ENCODE peak calls at places on chromosomes 6 and 20, in four cellular contexts. E is uterus, H is aorta, M is breast epithelium. N is an unnamed sample.

GRCh38 chr20:54194724-54195438 is 13.0 kb upstream of the PFDN4 start:
- DNase-seq in M (no peak), E (no peak), H (no peak), N (no peak)

GRCh38 chr20:44517454-44517853 is 4.4 kb downstream of the SERINC3 start:
- DNase-seq in M (no peak), E (no peak), H (no peak), N (no peak)

GRCh38 chr6:37783831-37784584 is 35.5 kb upstream of the ZFAND3 start:
- DNase-seq in H (no peak), M (no peak), E (peak; percentile 49), N (no peak)

GRCh38 chr6:169723991-169724553 is at the start of gene PHF10:
- DNase-seq in H (peak; percentile 55), E (peak; percentile 25), M (no peak), N (peak; percentile 40)

GRCh38 chr6:114085206-114085605 is 114.3 kb upstream of the HDAC2 start:
- DNase-seq in E (no peak), H (no peak), M (no peak), N (no peak)

GRCh38 chr6:107418118-107418517 is 41.2 kb downstream of the PDSS2 start:
- DNase-seq in M (no peak), H (no peak), E (no peak), N (no peak)

GRCh38 chr20:13261460-13262301 is 40.6 kb downstream of the ISM1 start:
- DNase-seq in M (no peak), H (peak; percentile 59), E (peak; percentile 35), N (no peak)

GRCh38 chr6:29723666-29724588 is 693 bp downstream of the HLA-F start:
- DNase-seq in M (peak; percentile 42), H (peak; percentile 68), E (peak; percentile 59), N (peak; percentile 89)

GRCh38 chr20:63062188-63063140 is 55.7 kb upstream of the BHLHE23 start:
- DNase-seq in H (peak; percentile 12), M (no peak), E (no peak), N (peak; percentile 49)

GRCh38 chr20:33291830-33292355 is 8.9 kb downstream of the BPIFB1 start:
- DNase-seq in E (no peak), H (no peak), M (no peak), N (peak; percentile 84)

GRCh38 chr6:56814802-56815201 is 140.1 kb upstream of the BEND6 start:
- DNase-seq in M (no peak), E (no peak), H (no peak), N (no peak)

GRCh38 chr6:17691925-17692538 is 14.7 kb downstream of the NUP153 start:
- DNase-seq in H (no peak), E (no peak), M (no peak), N (no peak)

GRCh38 chr6:88124925-88125557 is 41.1 kb downstream of the CNR1 start:
- DNase-seq in E (no peak), H (no peak), M (no peak), N (no peak)

GRCh38 chr6:132300323-132300949 is 100.8 kb downstream of the MOXD1 start:
- DNase-seq in M (no peak), E (no peak), H (no peak), N (no peak)

GRCh38 chr20:3932277-3933073 is 43.3 kb downstream of the PANK2 start:
- DNase-seq in H (no peak), M (no peak), E (no peak), N (no peak)

GRCh38 chr20:62198496-62198895 is 15.7 kb downstream of the MTG2 start:
- DNase-seq in H (peak; percentile 38), M (no peak), E (no peak), N (peak; percentile 61)

GRCh38 chr20:15158438-15158990 is 821.1 kb upstream of the FLRT3 start:
- DNase-seq in H (no peak), E (no peak), M (no peak), N (no peak)

GRCh38 chr20:61121661-61122060 is 130.4 kb upstream of the CDH4 start:
- DNase-seq in E (no peak), M (no peak), H (no peak), N (no peak)

GRCh38 chr6:31122803-31123706 is 2.8 kb upstream of the CDSN start:
- DNase-seq in M (peak; percentile 80), H (peak; percentile 91), E (peak; percentile 84), N (peak; percentile 90)

GRCh38 chr6:168372871-168373270 is 53.3 kb upstream of the DACT2 start:
- DNase-seq in H (no peak), E (no peak), M (no peak), N (no peak)

GRCh38 chr20:664151-664550 is 11.2 kb upstream of the SRXN1 start:
- DNase-seq in E (no peak), H (no peak), M (no peak), N (no peak)

GRCh38 chr20:56826971-56827645 is 198.0 kb downstream of the TFAP2C start:
- DNase-seq in H (no peak), E (peak; percentile 30), M (peak; percentile 53), N (no peak)

GRCh38 chr20:1524004-1524403 is 32.8 kb upstream of the SIRPB2 start:
- DNase-seq in E (no peak), H (no peak), M (no peak), N (no peak)

GRCh38 chr20:59958626-59959025 is 403 bp downstream of the CDH26 start:
- DNase-seq in M (no peak), H (no peak), E (no peak), N (no peak)

GRCh38 chr6:106591111-106591825 is 38.0 kb downstream of the RTN4IP1 start:
- DNase-seq in E (no peak), M (peak; percentile 41), H (peak; percentile 48), N (no peak)

GRCh38 chr20:47610247-47610944 is 108.7 kb downstream of the NCOA3 start:
- DNase-seq in H (peak; percentile 74), E (no peak), M (no peak), N (peak; percentile 46)

GRCh38 chr20:21053002-21053762 is 53.0 kb downstream of the LINC00237 start:
- DNase-seq in H (no peak), M (no peak), E (no peak), N (no peak)

GRCh38 chr6:73377225-73377624 is 7.5 kb upstream of the OOEP start:
- DNase-seq in E (no peak), M (no peak), H (no peak), N (no peak)

GRCh38 chr20:56343861-56344381 is 14.9 kb upstream of the FAM210B start:
- DNase-seq in H (no peak), M (no peak), E (peak; percentile 23), N (no peak)

GRCh38 chr6:111738631-111739030 is 133.0 kb upstream of the TRAF3IP2 start:
- DNase-seq in M (no peak), H (no peak), E (no peak), N (no peak)

GRCh38 chr20:53692465-53693067 is 98.9 kb upstream of the ZNF217 start:
- DNase-seq in E (peak; percentile 27), H (peak; percentile 76), M (no peak), N (no peak)

GRCh38 chr6:44629636-44630035 is 242.1 kb downstream of the CDC5L start:
- DNase-seq in E (no peak), M (no peak), H (no peak), N (no peak)

GRCh38 chr6:53922571-53922981 is 127.8 kb downstream of the LRRC1 start:
- DNase-seq in H (no peak), E (no peak), M (no peak), N (no peak)

GRCh38 chr20:34834459-34834893 is 9.0 kb upstream of the NCOA6 start:
- DNase-seq in E (no peak), H (no peak), M (no peak), N (no peak)

GRCh38 chr6:125136378-125136777 is 17.2 kb upstream of the TPD52L1 start:
- DNase-seq in M (no peak), E (no peak), H (no peak), N (no peak)

GRCh38 chr6:25312034-25312620 is 33.0 kb downstream of the CARMIL1 start:
- DNase-seq in H (no peak), M (no peak), E (no peak), N (no peak)

GRCh38 chr6:135680964-135681913 is 170.3 kb upstream of the PDE7B start:
- DNase-seq in M (no peak), H (no peak), E (no peak), N (no peak)

GRCh38 chr20:24980321-24981053 is 12.1 kb downstream of the APMAP start:
- DNase-seq in E (no peak), M (no peak), H (no peak), N (no peak)
- H3K27ac ChIP-seq in E (no peak overlapping the region), M (no peak overlapping the region), H (no peak overlapping the region), N (no peak overlapping the region)

GRCh38 chr6:39948156-39948850 is 14.0 kb upstream of the MOCS1 start:
- DNase-seq in H (no peak), M (no peak), E (no peak), N (no peak)
- H3K4me1 ChIP-seq in H (no peaks in the 10 kb centered on the region), M (peaks cover 5% of the 10 kb centered on the region), E (no peaks in the 10 kb centered on the region), N (no peaks in the 10 kb centered on the region)

DNA sequence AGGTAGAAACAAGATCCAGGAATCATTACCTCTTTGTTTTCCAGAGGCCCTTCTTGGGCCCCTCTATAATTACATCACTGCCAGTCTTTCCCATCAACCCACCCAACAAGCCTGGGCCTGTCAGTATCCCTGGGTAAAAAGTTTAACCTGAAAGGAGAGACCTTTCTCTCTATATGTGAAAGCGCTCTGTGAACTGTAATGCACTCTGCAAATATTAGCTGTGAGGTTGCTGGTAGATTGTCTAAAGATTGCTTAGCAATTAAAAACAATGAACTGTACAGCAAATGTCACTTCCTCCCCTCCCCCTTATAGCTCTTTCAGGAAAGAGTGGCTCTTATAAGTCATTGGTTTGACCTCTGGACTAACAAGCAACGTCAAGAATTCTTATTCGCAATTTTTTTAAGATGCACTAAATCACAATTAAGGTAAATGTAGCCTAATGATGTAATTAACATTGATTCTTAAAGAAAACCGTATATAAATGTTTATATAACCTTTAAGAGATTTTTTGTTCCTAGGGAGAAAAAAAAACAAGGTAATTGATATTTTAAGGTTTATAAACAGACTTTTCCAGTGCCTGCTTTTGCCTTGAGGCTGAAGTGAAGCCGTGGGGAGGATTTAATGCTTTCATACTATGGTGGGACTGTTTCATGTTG is 18.4 kb downstream of the ECT2L start:
- DNase-seq in M (no peak), E (no peak), H (no peak), N (no peak)
- H3K27ac ChIP-seq in M (peak overlapping the region; percentile 7), E (no peak overlapping the region), H (no peak overlapping the region), N (no peak overlapping the region)

DNA sequence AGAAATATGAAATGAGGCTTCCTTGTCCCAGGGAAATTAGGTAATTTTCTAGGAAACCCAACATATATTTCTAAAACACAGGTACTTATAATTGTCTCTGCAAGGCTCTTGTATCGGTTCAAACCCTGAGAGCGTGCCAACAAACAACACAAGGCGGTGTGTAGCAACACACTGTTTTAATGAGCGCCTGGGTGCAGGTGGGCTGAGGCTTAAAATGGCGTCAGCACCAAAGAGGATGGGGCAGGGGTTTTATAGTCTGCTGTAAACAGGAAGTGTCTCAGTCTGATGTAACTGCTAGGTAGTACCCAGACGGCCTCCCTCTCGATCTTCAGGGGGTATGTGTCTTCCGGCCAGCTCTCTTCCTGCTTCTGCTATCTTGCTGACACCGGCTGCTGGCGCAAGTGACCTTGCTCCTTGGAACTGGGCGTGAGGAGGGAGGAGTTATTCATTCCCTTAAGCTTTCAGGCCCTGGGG is 69.7 kb downstream of the EPB41L2 start:
- DNase-seq in M (no peak), H (no peak), E (no peak), N (no peak)
- H3K4me1 ChIP-seq in M (no peaks in the 10 kb centered on the region), H (no peaks in the 10 kb centered on the region), E (no peaks in the 10 kb centered on the region), N (peaks cover 9% of the 10 kb centered on the region)